ENCODE peak calls at places on chromosomes 6 and 20, in six cellular contexts. R, H, I, V, P and O are unnamed samples.

GRCh38 chr20:24779166-24779565 is 169.9 kb upstream of the CST7 start:
- DNase-seq in R (no peak), H (no peak), I (peak), V (peak), P (peak), O (no peak)

GRCh38 chr20:32458061-32458836 is 100.1 kb downstream of the ASXL1 start:
- DNase-seq in R (no peak), H (no peak), I (peak), V (no peak), P (no peak), O (no peak)

GRCh38 chr6:163661271-163661671 is 246.8 kb downstream of the QKI start:
- DNase-seq in R (no peak), H (no peak), I (no peak), V (no peak), P (no peak), O (no peak)

GRCh38 chr6:30013296-30013922 is 47.7 kb upstream of the POLR1H start:
- DNase-seq in R (no peak), H (no peak), I (peak), V (no peak), P (no peak), O (peak)

GRCh38 chr20:23877524-23877923 is 2.0 kb downstream of the CST5 start:
- DNase-seq in R (no peak), H (no peak), I (no peak), V (no peak), P (no peak), O (no peak)

GRCh38 chr6:107698146-107698545 is 126.0 kb downstream of the SCML4 start:
- DNase-seq in R (peak), H (no peak), I (no peak), V (no peak), P (no peak), O (no peak)

GRCh38 chr6:25649611-25650010 is 2.4 kb upstream of the SCGN start:
- DNase-seq in R (no peak), H (no peak), I (no peak), V (no peak), P (no peak), O (no peak)

GRCh38 chr6:111997078-111997862 is 56.6 kb upstream of the CCN6 start:
- DNase-seq in R (peak), H (peak), I (peak), V (peak), P (peak), O (peak)

GRCh38 chr6:142935553-142936517 is 9.1 kb downstream of the HIVEP2 start:
- DNase-seq in R (no peak), H (no peak), I (no peak), V (peak), P (no peak), O (no peak)

GRCh38 chr6:13729891-13730290 is 18.3 kb upstream of the RANBP9 start:
- DNase-seq in R (peak), H (no peak), I (no peak), V (no peak), P (no peak), O (no peak)

GRCh38 chr6:89369009-89369408 is 16.5 kb upstream of the UBE2J1 start:
- DNase-seq in R (peak), H (peak), I (peak), V (no peak), P (no peak), O (no peak)

DNA sequence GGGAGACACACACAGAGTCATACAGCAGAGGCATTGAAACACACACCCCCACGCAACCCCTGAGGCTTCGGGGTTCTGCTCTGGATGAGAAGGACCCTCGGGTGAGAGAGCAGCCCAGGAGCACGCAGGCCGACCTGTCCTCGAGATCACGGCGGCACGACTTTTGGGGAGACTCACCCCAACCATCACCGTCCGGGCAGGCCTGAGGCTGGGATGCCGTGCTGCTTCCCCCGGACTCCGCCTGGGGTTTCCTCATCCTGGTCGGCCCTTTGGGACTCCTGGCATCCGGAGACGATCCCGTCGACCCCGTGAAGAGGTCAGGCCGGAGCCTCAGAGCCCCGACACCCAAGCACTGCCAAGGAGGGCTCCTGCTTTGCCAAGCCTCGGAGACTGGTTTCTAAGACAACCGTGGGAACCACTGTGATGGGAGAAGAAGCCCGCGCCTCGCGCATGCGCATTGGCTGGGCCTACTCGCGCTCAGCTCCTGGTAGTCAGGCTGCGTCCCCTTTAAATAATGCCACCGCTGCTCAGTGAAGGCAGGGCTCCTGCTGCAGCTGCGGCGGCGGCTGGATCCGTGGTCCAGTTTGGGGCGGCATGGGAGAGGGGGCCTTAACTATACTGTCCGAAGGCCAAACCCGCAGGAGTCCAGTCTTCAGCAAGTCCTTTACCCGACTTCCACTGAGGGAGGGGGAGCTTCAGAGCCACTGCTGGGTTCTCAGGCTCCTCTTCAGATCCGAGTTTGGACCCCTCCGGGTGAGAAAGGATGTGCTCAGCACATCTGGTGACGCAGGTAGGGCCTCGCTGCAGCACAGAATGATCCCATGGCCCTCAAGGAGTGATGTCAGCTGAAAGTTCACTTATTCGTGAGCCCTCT is 171.4 kb upstream of the ZNF337 start:
- DNase-seq in R (peak), H (peak), I (peak), V (peak), P (peak), O (peak)
- H3K4me3 ChIP-seq in R (peak), H (peak), I (no peak), V (peak), P (peak), O (peak)

GRCh38 chr6:109271622-109272021 is 110.6 kb downstream of the CD164 start:
- DNase-seq in R (no peak), H (no peak), I (no peak), V (no peak), P (no peak), O (no peak)
- H3K27ac ChIP-seq in R (no peak), H (no peak), I (no peak), V (no peak), P (no peak), O (no peak)

DNA sequence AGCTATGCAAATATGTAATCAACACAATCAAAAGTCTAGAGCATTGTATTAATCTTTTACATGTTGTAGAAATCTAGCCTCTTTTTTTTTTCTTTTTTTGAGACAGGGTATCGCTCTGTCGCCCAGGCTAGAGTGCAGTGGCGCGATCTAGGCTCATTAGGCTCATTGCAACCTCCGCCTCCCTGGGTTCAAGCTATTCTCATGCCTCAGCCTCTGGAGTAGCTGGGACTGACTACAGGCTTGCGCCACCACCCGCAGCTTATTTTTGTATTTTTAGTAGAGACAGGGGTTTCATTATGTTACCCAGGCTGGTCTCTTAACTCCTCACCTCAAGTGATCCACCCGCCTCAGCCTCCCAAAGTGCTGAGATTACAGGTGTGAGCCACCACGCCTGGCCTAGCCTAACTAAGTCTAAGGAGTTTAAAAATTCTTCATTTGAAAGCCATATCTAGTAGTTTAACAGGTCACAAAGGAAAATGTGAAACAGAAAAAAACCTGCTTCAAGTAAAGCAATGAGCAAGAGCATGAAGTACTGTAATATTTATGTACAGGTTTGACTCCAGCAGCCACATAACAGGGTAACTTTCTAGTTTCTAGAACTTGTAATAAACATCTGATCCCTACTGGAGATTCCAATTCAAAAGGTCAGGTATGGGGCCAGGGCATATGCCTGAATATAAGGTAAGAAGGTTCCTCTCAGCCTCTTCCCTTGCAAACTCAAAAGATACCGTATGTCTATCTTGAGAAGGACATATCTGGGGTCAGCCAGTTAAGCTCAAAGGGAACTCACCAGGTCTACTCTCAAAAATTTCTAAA is 4.4 kb downstream of the CPNE1 start:
- DNase-seq in R (no peak), H (no peak), I (no peak), V (no peak), P (peak), O (no peak)
- H3K4me3 ChIP-seq in R (no peak), H (no peak), I (no peak), V (no peak), P (no peak), O (no peak)

GRCh38 chr6:35376282-35376681 is 33.9 kb downstream of the PPARD start:
- DNase-seq in R (no peak), H (no peak), I (no peak), V (no peak), P (no peak), O (no peak)
- H3K27ac ChIP-seq in R (peak), H (no peak), I (no peak), V (peak), P (no peak), O (no peak)

GRCh38 chr6:27546522-27546921 is 73.6 kb upstream of the ZNF184 start:
- DNase-seq in R (no peak), H (no peak), I (no peak), V (no peak), P (no peak), O (no peak)

GRCh38 chr6:27542485-27542884 is 69.6 kb upstream of the ZNF184 start:
- DNase-seq in R (no peak), H (no peak), I (no peak), V (no peak), P (no peak), O (no peak)

GRCh38 chr6:27547157-27548075 is 74.5 kb upstream of the ZNF184 start:
- DNase-seq in R (peak), H (no peak), I (no peak), V (no peak), P (no peak), O (no peak)

GRCh38 chr6:27545271-27546046 is 72.6 kb upstream of the ZNF184 start:
- DNase-seq in R (peak), H (no peak), I (no peak), V (no peak), P (no peak), O (no peak)

DNA sequence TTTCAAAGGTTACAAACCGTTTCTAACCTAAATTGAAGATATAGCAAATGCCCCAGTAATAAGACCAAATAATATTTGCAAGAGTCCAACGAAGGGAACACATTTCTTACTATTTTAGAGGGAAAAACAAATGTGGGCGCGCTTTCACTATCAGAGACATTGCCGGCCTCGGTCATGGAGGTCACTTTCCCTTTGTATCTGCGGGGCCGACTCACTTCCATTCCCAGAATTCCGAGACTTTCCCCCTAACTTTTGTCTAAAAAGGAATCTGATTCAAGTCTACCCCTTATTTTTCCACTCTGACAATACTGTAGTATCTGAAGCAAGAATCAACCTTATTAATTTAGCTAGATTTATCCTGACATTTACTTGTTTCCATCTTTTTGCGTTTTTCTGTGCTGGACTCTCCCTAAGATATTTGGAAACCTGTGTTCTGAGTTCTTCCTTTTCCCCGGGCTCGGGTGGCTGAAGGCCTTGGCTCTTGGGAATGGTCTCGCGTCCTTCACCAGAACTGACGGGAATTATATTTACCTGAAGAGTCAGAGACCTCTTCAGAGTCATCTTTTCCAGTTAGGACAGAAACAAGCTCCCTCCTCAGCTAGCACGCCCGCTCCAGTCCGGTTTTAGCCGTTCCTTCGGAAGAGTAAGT is 71.8 kb upstream of the ZNF184 start:
- DNase-seq in R (no peak), H (no peak), I (no peak), V (no peak), P (no peak), O (no peak)
- H3K4me3 ChIP-seq in R (peak), H (no peak), I (no peak), V (peak), P (peak), O (peak)

GRCh38 chr6:150342126-150342525 is 26.7 kb upstream of the IYD start:
- DNase-seq in R (no peak), H (no peak), I (no peak), V (no peak), P (no peak), O (no peak)

GRCh38 chr6:150343434-150343833 is 25.4 kb upstream of the IYD start:
- DNase-seq in R (peak), H (no peak), I (no peak), V (no peak), P (no peak), O (no peak)

GRCh38 chr6:150346346-150346745 is 22.5 kb upstream of the IYD start:
- DNase-seq in R (no peak), H (no peak), I (peak), V (no peak), P (no peak), O (no peak)

GRCh38 chr6:150347845-150348244 is 21.0 kb upstream of the IYD start:
- DNase-seq in R (no peak), H (no peak), I (no peak), V (no peak), P (no peak), O (no peak)

GRCh38 chr6:150345786-150346185 is 23.0 kb upstream of the IYD start:
- DNase-seq in R (no peak), H (no peak), I (no peak), V (no peak), P (no peak), O (no peak)
- H3K27ac ChIP-seq in R (no peak), H (no peak), I (no peak), V (no peak), P (no peak), O (no peak)